ENCODE peak calls at places on chromosome 2, in six cellular contexts. One of them, this sample, is unnamed.

GRCh38 chr2:98487806-98488189 is 43.1 kb downstream of the INPP4A start:
- DNase-seq in Ammon's horn: no peak
- DNase-seq in body of pancreas: peak
- DNase-seq in activated naive CD8-positive, alpha-beta T cell treated with anti-CD3 and anti-CD28 coated beads, Interleukin-2, amount 50 U/mL, for 24 hours: peak
- DNase-seq in nephron progenitor cell: no peak
- DNase-seq in AG04450: no peak
- DNase-seq in this sample: peak

GRCh38 chr2:100703213-100703612 is 116.7 kb upstream of the NPAS2 start:
- DNase-seq in activated naive CD8-positive, alpha-beta T cell treated with anti-CD3 and anti-CD28 coated beads, Interleukin-2, amount 50 U/mL, for 24 hours: no peak
- DNase-seq in nephron progenitor cell: no peak
- DNase-seq in AG04450: no peak
- DNase-seq in Ammon's horn: peak
- DNase-seq in body of pancreas: no peak
- DNase-seq in this sample: no peak

GRCh38 chr2:191552036-191552435 is 125.9 kb upstream of the NABP1 start:
- DNase-seq in Ammon's horn: no peak
- DNase-seq in activated naive CD8-positive, alpha-beta T cell treated with anti-CD3 and anti-CD28 coated beads, Interleukin-2, amount 50 U/mL, for 24 hours: no peak
- DNase-seq in AG04450: no peak
- DNase-seq in body of pancreas: no peak
- DNase-seq in nephron progenitor cell: no peak
- DNase-seq in this sample: no peak

GRCh38 chr2:4803396-4803795 is 888.8 kb upstream of the SOX11 start:
- DNase-seq in Ammon's horn: no peak
- DNase-seq in AG04450: no peak
- DNase-seq in body of pancreas: no peak
- DNase-seq in activated naive CD8-positive, alpha-beta T cell treated with anti-CD3 and anti-CD28 coated beads, Interleukin-2, amount 50 U/mL, for 24 hours: no peak
- DNase-seq in nephron progenitor cell: no peak
- DNase-seq in this sample: no peak

GRCh38 chr2:66957198-66957597 is 439.9 kb upstream of the ETAA1 start:
- DNase-seq in nephron progenitor cell: no peak
- DNase-seq in body of pancreas: no peak
- DNase-seq in activated naive CD8-positive, alpha-beta T cell treated with anti-CD3 and anti-CD28 coated beads, Interleukin-2, amount 50 U/mL, for 24 hours: no peak
- DNase-seq in AG04450: no peak
- DNase-seq in Ammon's horn: no peak
- DNase-seq in this sample: no peak

GRCh38 chr2:25494626-25495025 is 152.9 kb upstream of the DNMT3A start:
- DNase-seq in nephron progenitor cell: no peak
- DNase-seq in body of pancreas: no peak
- DNase-seq in Ammon's horn: no peak
- DNase-seq in AG04450: no peak
- DNase-seq in activated naive CD8-positive, alpha-beta T cell treated with anti-CD3 and anti-CD28 coated beads, Interleukin-2, amount 50 U/mL, for 24 hours: no peak
- DNase-seq in this sample: peak

GRCh38 chr2:85187069-85187468 is 53.9 kb downstream of the TCF7L1 start:
- DNase-seq in Ammon's horn: no peak
- DNase-seq in activated naive CD8-positive, alpha-beta T cell treated with anti-CD3 and anti-CD28 coated beads, Interleukin-2, amount 50 U/mL, for 24 hours: no peak
- DNase-seq in body of pancreas: no peak
- DNase-seq in nephron progenitor cell: no peak
- DNase-seq in AG04450: no peak
- DNase-seq in this sample: no peak

GRCh38 chr2:48545244-48545643 is 15.3 kb downstream of the STON1 start:
- DNase-seq in AG04450: no peak
- DNase-seq in activated naive CD8-positive, alpha-beta T cell treated with anti-CD3 and anti-CD28 coated beads, Interleukin-2, amount 50 U/mL, for 24 hours: no peak
- DNase-seq in body of pancreas: no peak
- DNase-seq in nephron progenitor cell: no peak
- DNase-seq in Ammon's horn: no peak
- DNase-seq in this sample: peak

GRCh38 chr2:99775585-99775984 is 285.8 kb upstream of the REV1 start:
- DNase-seq in AG04450: peak
- DNase-seq in nephron progenitor cell: no peak
- DNase-seq in activated naive CD8-positive, alpha-beta T cell treated with anti-CD3 and anti-CD28 coated beads, Interleukin-2, amount 50 U/mL, for 24 hours: no peak
- DNase-seq in body of pancreas: no peak
- DNase-seq in Ammon's horn: no peak
- DNase-seq in this sample: no peak

GRCh38 chr2:159525012-159525411 is 91.3 kb downstream of the BAZ2B start:
- DNase-seq in activated naive CD8-positive, alpha-beta T cell treated with anti-CD3 and anti-CD28 coated beads, Interleukin-2, amount 50 U/mL, for 24 hours: no peak
- DNase-seq in AG04450: no peak
- DNase-seq in nephron progenitor cell: no peak
- DNase-seq in body of pancreas: no peak
- DNase-seq in Ammon's horn: no peak
- DNase-seq in this sample: no peak

GRCh38 chr2:157173740-157174184 is 83.7 kb upstream of the GALNT5 start:
- DNase-seq in nephron progenitor cell: no peak
- DNase-seq in body of pancreas: peak
- DNase-seq in AG04450: peak
- DNase-seq in Ammon's horn: peak
- DNase-seq in activated naive CD8-positive, alpha-beta T cell treated with anti-CD3 and anti-CD28 coated beads, Interleukin-2, amount 50 U/mL, for 24 hours: no peak
- DNase-seq in this sample: no peak

GRCh38 chr2:103809946-103810345 is 1044.0 kb upstream of the POU3F3 start:
- DNase-seq in AG04450: no peak
- DNase-seq in body of pancreas: no peak
- DNase-seq in Ammon's horn: no peak
- DNase-seq in nephron progenitor cell: no peak
- DNase-seq in activated naive CD8-positive, alpha-beta T cell treated with anti-CD3 and anti-CD28 coated beads, Interleukin-2, amount 50 U/mL, for 24 hours: no peak
- DNase-seq in this sample: peak

GRCh38 chr2:229725716-229726346 is 11.5 kb upstream of the DNER start:
- DNase-seq in AG04450: peak
- DNase-seq in nephron progenitor cell: no peak
- DNase-seq in Ammon's horn: no peak
- DNase-seq in body of pancreas: no peak
- DNase-seq in activated naive CD8-positive, alpha-beta T cell treated with anti-CD3 and anti-CD28 coated beads, Interleukin-2, amount 50 U/mL, for 24 hours: no peak
- DNase-seq in this sample: no peak

GRCh38 chr2:191846787-191847620 is at the start of gene CAVIN2:
- DNase-seq in AG04450: peak
- DNase-seq in activated naive CD8-positive, alpha-beta T cell treated with anti-CD3 and anti-CD28 coated beads, Interleukin-2, amount 50 U/mL, for 24 hours: no peak
- DNase-seq in Ammon's horn: no peak
- DNase-seq in body of pancreas: peak
- DNase-seq in nephron progenitor cell: no peak
- DNase-seq in this sample: peak

GRCh38 chr2:170679607-170680079 is 35.5 kb upstream of the SP5 start:
- DNase-seq in activated naive CD8-positive, alpha-beta T cell treated with anti-CD3 and anti-CD28 coated beads, Interleukin-2, amount 50 U/mL, for 24 hours: no peak
- DNase-seq in AG04450: no peak
- DNase-seq in nephron progenitor cell: no peak
- DNase-seq in Ammon's horn: no peak
- DNase-seq in body of pancreas: no peak
- DNase-seq in this sample: peak

GRCh38 chr2:39994151-39994550 is 215.1 kb upstream of the THUMPD2 start:
- DNase-seq in activated naive CD8-positive, alpha-beta T cell treated with anti-CD3 and anti-CD28 coated beads, Interleukin-2, amount 50 U/mL, for 24 hours: no peak
- DNase-seq in body of pancreas: no peak
- DNase-seq in nephron progenitor cell: no peak
- DNase-seq in Ammon's horn: no peak
- DNase-seq in AG04450: peak
- DNase-seq in this sample: no peak

GRCh38 chr2:215439980-215440512 is 4.2 kb upstream of the FN1 start:
- DNase-seq in activated naive CD8-positive, alpha-beta T cell treated with anti-CD3 and anti-CD28 coated beads, Interleukin-2, amount 50 U/mL, for 24 hours: no peak
- DNase-seq in nephron progenitor cell: no peak
- DNase-seq in body of pancreas: no peak
- DNase-seq in Ammon's horn: no peak
- DNase-seq in AG04450: no peak
- DNase-seq in this sample: no peak

GRCh38 chr2:136920652-136921333 is 155.4 kb downstream of the THSD7B start:
- DNase-seq in AG04450: no peak
- DNase-seq in body of pancreas: no peak
- DNase-seq in Ammon's horn: peak
- DNase-seq in nephron progenitor cell: no peak
- DNase-seq in activated naive CD8-positive, alpha-beta T cell treated with anti-CD3 and anti-CD28 coated beads, Interleukin-2, amount 50 U/mL, for 24 hours: no peak
- DNase-seq in this sample: peak

GRCh38 chr2:17470855-17471641 is 47.2 kb downstream of the RAD51AP2 start:
- DNase-seq in body of pancreas: no peak
- DNase-seq in AG04450: peak
- DNase-seq in activated naive CD8-positive, alpha-beta T cell treated with anti-CD3 and anti-CD28 coated beads, Interleukin-2, amount 50 U/mL, for 24 hours: no peak
- DNase-seq in Ammon's horn: no peak
- DNase-seq in nephron progenitor cell: peak
- DNase-seq in this sample: peak

GRCh38 chr2:197248623-197249022 is 62.0 kb downstream of the ANKRD44 start:
- DNase-seq in body of pancreas: peak
- DNase-seq in AG04450: no peak
- DNase-seq in Ammon's horn: peak
- DNase-seq in nephron progenitor cell: no peak
- DNase-seq in activated naive CD8-positive, alpha-beta T cell treated with anti-CD3 and anti-CD28 coated beads, Interleukin-2, amount 50 U/mL, for 24 hours: no peak
- DNase-seq in this sample: no peak

GRCh38 chr2:46387886-46388515 is 90.8 kb downstream of the EPAS1 start:
- DNase-seq in nephron progenitor cell: no peak
- DNase-seq in Ammon's horn: peak
- DNase-seq in activated naive CD8-positive, alpha-beta T cell treated with anti-CD3 and anti-CD28 coated beads, Interleukin-2, amount 50 U/mL, for 24 hours: no peak
- DNase-seq in body of pancreas: no peak
- DNase-seq in AG04450: no peak
- DNase-seq in this sample: no peak

GRCh38 chr2:200159366-200159720 is 147.2 kb upstream of the SPATS2L start:
- DNase-seq in activated naive CD8-positive, alpha-beta T cell treated with anti-CD3 and anti-CD28 coated beads, Interleukin-2, amount 50 U/mL, for 24 hours: no peak
- DNase-seq in nephron progenitor cell: no peak
- DNase-seq in Ammon's horn: no peak
- DNase-seq in AG04450: no peak
- DNase-seq in body of pancreas: no peak
- DNase-seq in this sample: no peak

GRCh38 chr2:70995227-70995729 is 605 bp upstream of the TEX261 start:
- DNase-seq in nephron progenitor cell: peak
- DNase-seq in activated naive CD8-positive, alpha-beta T cell treated with anti-CD3 and anti-CD28 coated beads, Interleukin-2, amount 50 U/mL, for 24 hours: peak
- DNase-seq in body of pancreas: peak
- DNase-seq in Ammon's horn: peak
- DNase-seq in AG04450: no peak
- DNase-seq in this sample: peak

GRCh38 chr2:129379411-129379810 is 600.1 kb upstream of the RAB6C start:
- DNase-seq in AG04450: no peak
- DNase-seq in body of pancreas: no peak
- DNase-seq in activated naive CD8-positive, alpha-beta T cell treated with anti-CD3 and anti-CD28 coated beads, Interleukin-2, amount 50 U/mL, for 24 hours: no peak
- DNase-seq in nephron progenitor cell: no peak
- DNase-seq in Ammon's horn: no peak
- DNase-seq in this sample: no peak

GRCh38 chr2:13046557-13047165 is 329.9 kb downstream of the TRIB2 start:
- DNase-seq in activated naive CD8-positive, alpha-beta T cell treated with anti-CD3 and anti-CD28 coated beads, Interleukin-2, amount 50 U/mL, for 24 hours: no peak
- DNase-seq in Ammon's horn: no peak
- DNase-seq in nephron progenitor cell: no peak
- DNase-seq in body of pancreas: no peak
- DNase-seq in AG04450: no peak
- DNase-seq in this sample: no peak

GRCh38 chr2:11552260-11552638 is 18.4 kb downstream of the GREB1 start:
- DNase-seq in body of pancreas: no peak
- DNase-seq in nephron progenitor cell: no peak
- DNase-seq in activated naive CD8-positive, alpha-beta T cell treated with anti-CD3 and anti-CD28 coated beads, Interleukin-2, amount 50 U/mL, for 24 hours: no peak
- DNase-seq in Ammon's horn: no peak
- DNase-seq in AG04450: no peak
- DNase-seq in this sample: no peak

GRCh38 chr2:17107875-17108274 is 410.4 kb downstream of the RAD51AP2 start:
- DNase-seq in body of pancreas: no peak
- DNase-seq in nephron progenitor cell: no peak
- DNase-seq in AG04450: no peak
- DNase-seq in Ammon's horn: no peak
- DNase-seq in activated naive CD8-positive, alpha-beta T cell treated with anti-CD3 and anti-CD28 coated beads, Interleukin-2, amount 50 U/mL, for 24 hours: no peak
- DNase-seq in this sample: no peak

GRCh38 chr2:112485849-112486248 is 3.9 kb downstream of the TTL start:
- DNase-seq in AG04450: no peak
- DNase-seq in activated naive CD8-positive, alpha-beta T cell treated with anti-CD3 and anti-CD28 coated beads, Interleukin-2, amount 50 U/mL, for 24 hours: no peak
- DNase-seq in nephron progenitor cell: no peak
- DNase-seq in Ammon's horn: no peak
- DNase-seq in body of pancreas: no peak
- DNase-seq in this sample: no peak

This sample was measured in neural progenitor cell.